ENCODE peak calls at places on chromosomes 16 and 17, in seven cellular contexts. M is upper lobe of left lung, K is cardiac muscle cell, Q is kidney epithelial cell, C is WERI-Rb-1, A is breast epithelium, Z is lower lobe of right lung. N is an unnamed sample.

GRCh38 chr17:70314506-70314905 is 145.2 kb downstream of the KCNJ2 start:
- DNase-seq in M (no peak), K (no peak), Q (no peak), C (no peak), A (no peak), Z (no peak), N (no peak)

GRCh38 chr16:47925811-47926460 is 229.9 kb downstream of the ABCC12 start:
- DNase-seq in M (no peak), K (no peak), Q (no peak), C (no peak), A (no peak), Z (no peak), N (no peak)

GRCh38 chr17:1058423-1059130 is 61.6 kb downstream of the TIMM22 start:
- DNase-seq in M (peak; percentile 93), K (no peak), Q (no peak), C (peak; percentile 89), A (no peak), Z (peak; percentile 80), N (no peak)

GRCh38 chr16:2537451-2538379 is at the start of gene PDPK1:
- DNase-seq in M (peak; percentile 98), K (peak; percentile 97), Q (peak; percentile 65), C (peak; percentile 92), A (peak; percentile 90), Z (peak; percentile 95), N (peak; percentile 57)

GRCh38 chr16:982152-983043 is 828 bp downstream of the SOX8 start:
- DNase-seq in M (peak; percentile 87), K (peak; percentile 59), Q (no peak), C (peak; percentile 34), A (no peak), Z (no peak), N (no peak)

GRCh38 chr17:68457168-68457538 is at the start of gene WIPI1:
- DNase-seq in M (no peak), K (no peak), Q (no peak), C (peak; percentile 71), A (no peak), Z (peak; percentile 79), N (no peak)

GRCh38 chr16:30527635-30528178 is 1.3 kb upstream of the ZNF768 start:
- DNase-seq in M (no peak), K (no peak), Q (no peak), C (no peak), A (peak; percentile 79), Z (peak; percentile 57), N (no peak)

GRCh38 chr17:81044764-81045589 is 10.0 kb downstream of the BAIAP2 start:
- DNase-seq in M (peak; percentile 86), K (no peak), Q (peak; percentile 77), C (no peak), A (peak; percentile 93), Z (peak; percentile 89), N (no peak)

GRCh38 chr17:309361-309888 is 43.2 kb downstream of the RPH3AL start:
- DNase-seq in M (peak; percentile 81), K (peak; percentile 61), Q (no peak), C (peak; percentile 68), A (no peak), Z (peak; percentile 42), N (no peak)

DNA sequence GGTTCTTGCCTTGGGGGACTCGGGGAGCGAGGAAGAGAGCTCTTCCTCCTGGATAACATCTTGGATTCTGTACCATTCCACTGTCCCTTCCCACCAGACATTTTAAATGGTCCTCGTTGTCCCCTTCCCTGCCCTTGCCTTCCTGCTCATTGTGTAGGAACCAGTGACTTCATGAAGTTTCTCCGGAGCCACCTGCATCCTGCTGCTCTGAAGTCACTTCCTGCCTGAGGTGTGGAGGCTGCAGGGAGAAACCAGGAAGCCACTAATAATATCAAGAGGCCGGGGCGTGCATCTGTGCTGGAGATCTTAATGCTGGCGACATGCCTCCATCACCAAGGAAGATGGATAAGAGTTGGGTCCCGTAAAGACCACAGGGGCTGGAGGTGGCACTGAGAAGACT is 6.2 kb upstream of the SLC16A13 start:
- DNase-seq in M (no peak), K (no peak), Q (no peak), C (no peak), A (no peak), Z (no peak), N (no peak)
- H3K4me3 ChIP-seq in M (no peak overlapping the region), K (no peak overlapping the region), Q (no peak overlapping the region), C (no peak overlapping the region), A (no peak overlapping the region), Z (no peak overlapping the region), N (no peak overlapping the region)

GRCh38 chr17:74475189-74475588 is 8.8 kb downstream of the CD300A start:
- DNase-seq in M (no peak), K (no peak), Q (no peak), C (no peak), A (no peak), Z (no peak), N (no peak)
- H3K27me3 ChIP-seq in M (no peaks in the 10 kb centered on the region), K (peaks cover 4% of the 10 kb centered on the region), Q (peaks cover 2% of the 10 kb centered on the region), C (peaks cover 38% of the 10 kb centered on the region), A (no peaks in the 10 kb centered on the region), Z (peaks cover 6% of the 10 kb centered on the region), N (no peaks in the 10 kb centered on the region)

GRCh38 chr17:10349403-10349802 is 23.4 kb downstream of the MYH13 start:
- DNase-seq in M (no peak), K (no peak), Q (no peak), C (no peak), A (no peak), Z (no peak), N (no peak)
- TF ChIP-seq CTCF in M (no peak), K (peak; percentile 23), Q (no peak), C (peak; percentile 46), A (no peak), Z (peak; percentile 17), N (no peak)

GRCh38 chr17:6936370-6937028 is 59.4 kb upstream of the ALOX12 start:
- DNase-seq in M (no peak), K (no peak), Q (no peak), C (no peak), A (no peak), Z (no peak), N (no peak)
- H3K4me3 ChIP-seq in M (no peak overlapping the region), K (no peak overlapping the region), Q (no peak overlapping the region), C (no peak overlapping the region), A (peak overlapping the region; percentile 59), Z (peak overlapping the region; percentile 40), N (peak overlapping the region; percentile 15)

GRCh38 chr16:73036074-73036826 is 11.7 kb downstream of the ZFHX3 start:
- DNase-seq in M (no peak), K (peak; percentile 46), Q (no peak), C (no peak), A (no peak), Z (no peak), N (no peak)

GRCh38 chr16:73037845-73038570 is 9.9 kb downstream of the ZFHX3 start:
- DNase-seq in M (no peak), K (no peak), Q (no peak), C (no peak), A (peak; percentile 20), Z (no peak), N (no peak)

GRCh38 chr16:73034374-73034773 is 13.6 kb downstream of the ZFHX3 start:
- DNase-seq in M (no peak), K (no peak), Q (no peak), C (no peak), A (no peak), Z (no peak), N (no peak)

GRCh38 chr16:73040136-73040535 is 7.8 kb downstream of the ZFHX3 start:
- DNase-seq in M (no peak), K (no peak), Q (no peak), C (no peak), A (peak; percentile 3), Z (no peak), N (no peak)

GRCh38 chr16:73037331-73037745 is 10.6 kb downstream of the ZFHX3 start:
- DNase-seq in M (no peak), K (peak; percentile 90), Q (no peak), C (no peak), A (no peak), Z (no peak), N (no peak)
- H3K27me3 ChIP-seq in M (no peaks in the 10 kb centered on the region), K (no peaks in the 10 kb centered on the region), Q (no peaks in the 10 kb centered on the region), C (no peaks in the 10 kb centered on the region), A (no peaks in the 10 kb centered on the region), Z (no peaks in the 10 kb centered on the region), N (no peaks in the 10 kb centered on the region)

DNA sequence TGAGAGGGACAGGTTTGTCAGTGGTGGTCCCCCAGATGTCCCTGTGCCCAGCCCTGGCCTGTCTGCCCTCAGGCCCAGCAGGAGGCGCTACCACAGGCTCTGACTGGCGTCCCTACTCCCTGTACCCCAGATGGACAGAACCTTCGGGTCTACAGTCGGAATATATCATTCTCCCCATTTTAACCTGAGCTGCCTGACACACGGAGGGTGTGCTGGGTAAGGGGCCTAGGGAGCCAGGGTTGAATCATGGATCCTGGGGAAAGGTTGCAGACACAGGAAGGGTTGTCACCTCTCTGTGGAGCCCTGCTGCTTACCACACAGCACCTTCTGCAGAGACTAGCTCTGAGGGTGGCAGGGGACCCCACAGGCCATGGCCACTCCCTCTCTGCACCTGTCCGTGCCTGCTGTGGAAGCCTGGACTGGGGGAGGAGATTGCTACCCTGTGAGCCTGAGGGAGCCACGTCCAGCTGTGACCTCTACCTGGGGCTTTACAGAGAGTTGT is 162.2 kb upstream of the ZNF267 start:
- DNase-seq in M (no peak), K (no peak), Q (no peak), C (no peak), A (no peak), Z (no peak), N (no peak)
- TF ChIP-seq CTCF in M (no peak), K (no peak), Q (no peak), C (peak; percentile 21), A (no peak), Z (no peak), N (no peak)

GRCh38 chr17:72474740-72475477 is 354.1 kb downstream of the SOX9 start:
- DNase-seq in M (no peak), K (no peak), Q (no peak), C (no peak), A (no peak), Z (no peak), N (no peak)

GRCh38 chr17:72474243-72474642 is 353.4 kb downstream of the SOX9 start:
- DNase-seq in M (no peak), K (no peak), Q (no peak), C (no peak), A (no peak), Z (no peak), N (no peak)

GRCh38 chr17:72476134-72476533 is 355.3 kb downstream of the SOX9 start:
- DNase-seq in M (no peak), K (no peak), Q (no peak), C (no peak), A (no peak), Z (no peak), N (no peak)

GRCh38 chr17:72477529-72477928 is 356.7 kb downstream of the SOX9 start:
- DNase-seq in M (no peak), K (no peak), Q (no peak), C (no peak), A (no peak), Z (no peak), N (no peak)

DNA sequence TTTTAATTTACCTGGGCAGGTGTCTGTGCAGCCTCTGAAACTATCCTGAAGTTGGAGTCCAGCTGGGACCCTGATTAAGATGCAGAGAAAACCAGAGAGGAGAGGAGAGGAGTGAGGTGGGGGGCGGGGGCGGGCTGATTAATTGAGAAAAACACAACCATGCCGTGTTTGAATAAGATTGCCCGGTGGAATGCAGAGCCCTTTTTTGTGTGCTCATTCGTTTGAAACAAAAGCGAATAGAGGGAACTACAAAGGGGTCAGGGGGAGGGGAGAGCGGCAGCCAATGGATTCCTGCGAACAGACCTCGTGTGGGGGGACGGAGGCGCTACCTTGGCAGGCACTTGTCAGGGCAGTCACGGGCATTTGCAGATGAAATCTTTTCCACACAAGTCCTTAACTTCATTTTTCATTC is 355.8 kb downstream of the SOX9 start:
- DNase-seq in M (no peak), K (no peak), Q (no peak), C (no peak), A (no peak), Z (no peak), N (no peak)
- H3K4me3 ChIP-seq in M (no peak overlapping the region), K (no peak overlapping the region), Q (no peak overlapping the region), C (no peak overlapping the region), A (no peak overlapping the region), Z (no peak overlapping the region), N (no peak overlapping the region)

N was measured in BJ.